ENCODE peak calls at places on chromosomes 5 and 9, in five cellular contexts. Z is suprapubic skin, P is ovary, E is transverse colon, U is tibial nerve. H is an unnamed sample. For H3K4me1, the result is how much of the 10 kb centered on the place peaks cover.

GRCh38 chr9:14326264-14326826 is 12.4 kb upstream of the NFIB start:
- DNase-seq in Z (no peak), P (no peak), E (no peak), U (no peak), H (no peak)

GRCh38 chr9:107637421-107638420 is 148.2 kb upstream of the KLF4 start:
- DNase-seq in Z (peak), P (peak), E (peak), U (peak), H (peak)

GRCh38 chr5:101306391-101307137 is 403.5 kb upstream of the ST8SIA4 start:
- DNase-seq in Z (no peak), P (no peak), E (no peak), U (no peak), H (no peak)

GRCh38 chr5:139410886-139411835 is 7.3 kb upstream of the SPATA24 start:
- DNase-seq in Z (no peak), P (no peak), E (no peak), U (no peak), H (peak)

GRCh38 chr9:71120439-71121247 is 778 bp downstream of the TRPM3 start:
- DNase-seq in Z (no peak), P (no peak), E (no peak), U (no peak), H (no peak)

GRCh38 chr5:3051400-3051799 is 299.9 kb upstream of the IRX2 start:
- DNase-seq in Z (no peak), P (no peak), E (no peak), U (no peak), H (no peak)

GRCh38 chr9:127452481-127453092 is 1.3 kb downstream of the LRSAM1 start:
- DNase-seq in Z (no peak), P (peak), E (peak), U (peak), H (peak)

GRCh38 chr5:109718216-109718615 is 28.5 kb downstream of the MAN2A1 start:
- DNase-seq in Z (no peak), P (no peak), E (no peak), U (no peak), H (no peak)

GRCh38 chr9:109107402-109108240 is 12.1 kb downstream of the TMEM245 start:
- DNase-seq in Z (no peak), P (no peak), E (no peak), U (no peak), H (no peak)

GRCh38 chr5:176543428-176544182 is 5.5 kb upstream of the CDHR2 start:
- DNase-seq in Z (no peak), P (peak), E (peak), U (no peak), H (peak)

GRCh38 chr9:111959468-111959941 is 62.9 kb downstream of the UGCG start:
- DNase-seq in Z (no peak), P (no peak), E (peak), U (no peak), H (no peak)

GRCh38 chr9:85182381-85182780 is 512.9 kb downstream of the NTRK2 start:
- DNase-seq in Z (no peak), P (no peak), E (no peak), U (no peak), H (no peak)

GRCh38 chr9:85173967-85174366 is 504.4 kb downstream of the NTRK2 start:
- DNase-seq in Z (no peak), P (no peak), E (no peak), U (no peak), H (no peak)

GRCh38 chr9:85178486-85178885 is 509.0 kb downstream of the NTRK2 start:
- DNase-seq in Z (no peak), P (no peak), E (no peak), U (no peak), H (no peak)
- TF ChIP-seq EP300 in Z (no peak), P (no peak), E (no peak), U (no peak), H (no peak)

DNA sequence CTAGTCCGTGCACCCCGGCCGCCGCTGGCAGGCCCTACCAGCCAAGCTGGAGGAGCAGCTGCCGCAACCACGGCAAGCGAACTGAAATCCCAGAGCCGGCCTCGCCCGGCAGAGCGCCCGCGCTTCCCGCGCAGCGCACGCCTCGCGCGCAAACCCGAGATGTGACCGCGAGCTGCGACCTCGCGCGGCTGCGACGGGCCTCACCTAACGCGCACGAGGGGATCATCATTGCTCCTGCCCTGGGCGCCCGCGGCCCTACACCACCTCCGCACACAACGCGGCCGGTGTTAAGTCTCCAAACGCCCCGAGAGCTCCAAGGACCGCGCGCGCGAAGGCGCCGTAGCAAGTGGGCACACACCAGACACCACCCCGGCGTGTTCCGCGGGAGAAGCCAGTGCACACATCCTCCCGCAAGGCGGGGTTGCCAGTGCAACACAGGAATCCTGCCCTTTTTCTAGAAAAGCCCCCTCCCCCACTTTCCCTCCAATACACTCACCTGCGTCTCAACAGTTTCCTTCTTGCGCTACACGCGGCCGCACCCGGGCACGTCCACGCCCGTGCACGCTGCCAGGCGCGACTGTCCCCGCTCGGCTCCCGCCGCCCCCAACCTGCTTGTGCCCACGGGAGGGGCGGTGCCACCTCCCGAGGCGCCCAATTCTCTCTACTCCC is 5.2 kb downstream of the ELAVL2 start:
- DNase-seq in Z (no peak), P (no peak), E (no peak), U (no peak), H (no peak)
- H3K4me3 ChIP-seq in Z (peak), P (peak), E (peak), U (no peak), H (peak)

GRCh38 chr9:777978-778377 is 63.5 kb upstream of the DMRT1 start:
- DNase-seq in Z (no peak), P (no peak), E (no peak), U (no peak), H (no peak)
- H3K4me1 ChIP-seq in Z (under half), P (under half), E (under half), U (under half), H (under half)

DNA sequence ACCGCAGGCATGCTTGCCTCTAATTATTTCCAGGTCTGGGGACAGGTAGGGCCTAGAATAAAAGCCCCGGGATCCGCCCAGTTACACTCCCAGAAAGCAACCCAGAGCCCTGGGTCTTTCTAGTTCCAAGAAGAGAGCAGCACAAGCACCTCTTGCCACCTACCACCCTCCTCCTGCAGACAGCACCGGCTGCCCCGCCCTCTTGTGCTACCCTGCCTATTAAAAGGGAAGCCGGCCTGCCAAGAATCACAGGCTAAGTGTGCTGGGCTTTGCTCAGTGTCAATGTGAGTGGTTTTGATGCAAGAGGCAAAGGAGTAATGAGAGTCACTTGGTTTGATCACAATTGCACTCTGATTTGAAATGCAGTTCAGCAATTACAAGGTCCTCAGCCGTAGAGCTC is 123.0 kb downstream of the SPOCK1 start:
- DNase-seq in Z (no peak), P (no peak), E (no peak), U (no peak), H (no peak)
- TF ChIP-seq EP300 in Z (no peak), P (no peak), E (no peak), U (no peak), H (no peak)

DNA sequence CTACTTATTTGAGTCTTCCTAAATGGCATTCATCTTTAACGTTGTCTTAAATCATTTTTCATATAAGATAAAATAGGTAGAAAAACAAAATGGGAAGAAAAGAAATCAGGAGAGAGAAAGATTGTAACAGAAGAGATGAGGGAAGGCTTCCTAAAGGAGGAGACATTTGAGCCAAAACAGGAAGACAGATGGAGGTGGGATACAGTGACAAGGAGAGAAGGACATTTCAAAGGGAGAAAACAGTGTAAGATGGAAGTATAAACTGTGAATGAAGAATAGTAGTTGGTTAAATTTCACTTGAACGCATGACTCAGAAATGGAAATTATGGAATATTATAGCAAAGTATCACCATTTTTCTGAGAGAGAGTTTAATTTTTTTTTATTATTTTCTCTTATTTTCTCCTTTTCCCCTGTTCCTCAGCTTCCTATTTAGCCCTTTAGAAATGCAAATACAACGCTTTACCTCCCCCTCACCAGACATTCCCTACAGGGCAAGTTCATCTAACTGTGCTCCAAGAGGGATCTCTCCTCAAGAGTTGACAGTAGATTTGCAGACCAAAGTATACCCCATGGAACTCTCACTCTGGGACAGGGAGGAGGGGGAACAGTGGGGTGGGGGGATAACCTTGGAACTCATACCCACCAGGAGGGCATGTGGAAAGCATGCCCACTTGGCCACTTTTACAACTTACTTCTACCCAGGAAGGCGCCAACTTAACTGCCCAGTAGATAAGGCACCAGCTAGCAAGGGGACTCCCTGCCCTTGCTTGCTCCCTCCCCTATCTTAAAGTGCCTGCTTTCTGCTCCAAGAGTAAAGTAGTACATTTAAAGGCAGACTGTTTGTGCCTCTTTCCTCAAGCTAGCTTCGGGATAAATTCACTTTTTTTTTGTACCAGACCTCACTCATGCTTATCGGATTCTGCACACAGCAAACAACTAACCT is 304.7 kb upstream of the POU5F2 start:
- DNase-seq in Z (no peak), P (no peak), E (no peak), U (no peak), H (no peak)
- H3K4me3 ChIP-seq in Z (no peak), P (no peak), E (no peak), U (no peak), H (no peak)

GRCh38 chr5:54009357-54009756 is 301.0 kb downstream of the ARL15 start:
- DNase-seq in Z (no peak), P (no peak), E (no peak), U (no peak), H (no peak)

GRCh38 chr5:54007822-54008777 is 302.3 kb downstream of the ARL15 start:
- DNase-seq in Z (no peak), P (no peak), E (no peak), U (no peak), H (no peak)

GRCh38 chr5:54002183-54002770 is 308.1 kb downstream of the ARL15 start:
- DNase-seq in Z (no peak), P (no peak), E (no peak), U (no peak), H (no peak)

GRCh38 chr5:54002779-54003178 is 307.6 kb downstream of the ARL15 start:
- DNase-seq in Z (no peak), P (no peak), E (no peak), U (no peak), H (no peak)

DNA sequence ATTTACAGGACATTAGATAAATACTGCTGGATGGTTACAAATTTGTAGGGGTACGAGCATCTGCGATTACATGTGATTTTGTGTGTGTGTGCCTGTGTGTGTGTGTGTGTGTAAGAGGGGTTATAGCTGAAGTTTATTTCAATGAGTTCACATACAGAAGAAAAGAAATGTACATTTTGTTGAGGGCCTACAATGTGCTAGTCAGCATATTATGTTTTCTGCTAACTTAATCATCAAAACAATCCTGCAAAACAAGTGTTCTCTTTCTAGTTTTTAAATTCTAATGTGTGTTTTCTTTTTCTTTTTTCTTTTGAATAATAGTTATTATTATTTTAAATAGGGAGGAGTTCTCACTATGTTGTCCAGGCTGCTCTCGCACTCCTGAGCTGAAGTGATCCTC is 305.7 kb downstream of the ARL15 start:
- DNase-seq in Z (no peak), P (no peak), E (no peak), U (no peak), H (no peak)
- H3K4me1 ChIP-seq in Z (under half), P (under half), E (under half), U (under half), H (under half)

DNA sequence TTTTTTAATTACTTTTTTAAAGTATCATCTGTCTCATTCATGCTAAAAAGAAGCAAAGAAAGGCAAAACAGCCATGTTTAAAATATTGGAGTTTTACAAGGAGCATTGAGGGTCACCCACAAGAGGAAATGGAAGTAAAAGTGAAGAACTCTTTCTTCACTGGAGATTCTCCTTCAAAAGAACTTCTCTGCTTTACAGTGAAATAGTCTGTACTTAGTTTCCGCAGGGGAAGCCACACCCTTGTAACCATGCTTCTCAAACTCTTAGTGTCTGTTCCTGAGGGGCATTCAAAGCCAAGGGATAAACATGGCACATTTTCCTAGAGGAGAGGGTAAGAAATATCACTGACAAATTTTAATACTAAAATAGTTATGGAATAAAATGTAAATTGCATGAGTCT is 8.6 kb downstream of the C9orf72 start:
- DNase-seq in Z (no peak), P (no peak), E (no peak), U (no peak), H (no peak)
- TF ChIP-seq EP300 in Z (no peak), P (no peak), E (no peak), U (no peak), H (no peak)

GRCh38 chr9:137406085-137406773 is 16.7 kb downstream of the EXD3 start:
- DNase-seq in Z (no peak), P (peak), E (no peak), U (no peak), H (no peak)
- H3K4me3 ChIP-seq in Z (peak), P (no peak), E (peak), U (peak), H (peak)

DNA sequence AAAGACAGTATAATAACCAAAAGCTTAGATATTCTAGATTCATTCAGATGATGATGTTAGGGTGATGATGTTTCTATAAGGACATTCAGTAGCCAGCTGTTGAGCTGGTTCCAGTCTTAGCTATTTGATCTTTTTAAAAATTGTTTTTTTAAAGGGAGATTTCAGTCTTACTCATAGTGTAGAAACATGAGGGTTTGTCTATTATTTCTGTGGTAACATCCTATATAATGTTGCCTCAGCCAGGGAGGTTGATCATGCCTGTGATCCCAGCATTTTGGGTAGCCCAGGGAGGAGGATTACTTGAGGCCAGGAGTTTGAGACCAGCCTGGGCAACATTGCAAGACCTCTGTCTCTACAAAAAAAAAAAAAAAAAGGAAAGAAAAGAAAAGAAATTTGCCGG is 167.8 kb downstream of the DOCK2 start:
- DNase-seq in Z (no peak), P (no peak), E (no peak), U (no peak), H (no peak)
- H3K4me1 ChIP-seq in Z (under half), P (under half), E (under half), U (under half), H (under half)

DNA sequence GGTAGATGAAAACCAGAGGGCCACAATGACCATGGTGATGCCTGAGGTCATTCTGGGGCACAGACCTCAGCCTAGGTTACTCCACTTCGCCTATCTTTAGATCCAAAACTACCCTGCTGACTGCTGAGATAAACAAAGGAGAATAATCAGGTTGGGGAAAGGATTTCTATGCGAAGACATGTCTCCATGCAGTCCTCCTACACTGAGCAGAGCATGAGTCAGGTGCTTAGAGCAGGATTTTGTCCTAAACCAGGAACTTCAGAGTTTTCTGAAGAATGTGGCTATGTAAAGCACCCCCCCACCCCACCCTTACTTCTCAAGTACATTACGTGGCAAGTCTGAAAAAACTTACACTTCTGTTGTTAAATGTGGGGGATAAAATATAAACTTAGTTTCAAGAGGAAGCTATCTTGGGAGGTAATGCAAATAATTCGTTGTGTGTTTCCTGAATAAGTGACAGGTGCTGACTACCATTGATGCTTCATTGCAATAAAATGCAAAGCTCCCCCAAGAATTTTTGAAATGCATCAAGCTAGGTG is 19.4 kb downstream of the PDCD1LG2 start:
- DNase-seq in Z (no peak), P (no peak), E (no peak), U (no peak), H (no peak)
- TF ChIP-seq EP300 in Z (no peak), P (no peak), E (no peak), U (no peak), H (no peak)